ENCODE peak calls at places on chromosomes 5 and 9, in six cellular contexts. E is stomach; G is A673; H is tibial artery; U is CD8-positive, alpha-beta T cell; Z is pancreas. A is an unnamed sample.

GRCh38 chr5:145825751-145826180 is 9.4 kb downstream of the PRELID2 start:
- DNase-seq in E (no peak), G (peak; percentile 83), H (no peak), U (no peak), Z (no peak), A (no peak)

GRCh38 chr5:116415182-116415581 is 159.4 kb downstream of the SEMA6A start:
- DNase-seq in E (no peak), G (no peak), H (no peak), U (no peak), Z (no peak), A (no peak)

GRCh38 chr5:37448941-37449340 is 69.8 kb downstream of the WDR70 start:
- DNase-seq in E (no peak), G (no peak), H (no peak), U (no peak), Z (no peak), A (no peak)

GRCh38 chr9:477146-477545 is 262.5 kb downstream of the DOCK8 start:
- DNase-seq in E (no peak), G (no peak), H (no peak), U (no peak), Z (no peak), A (no peak)

GRCh38 chr5:180007582-180007981 is 64.0 kb downstream of the RNF130 start:
- DNase-seq in E (no peak), G (no peak), H (no peak), U (no peak), Z (no peak), A (no peak)

GRCh38 chr5:37838933-37839341 is 904 bp downstream of the GDNF start:
- DNase-seq in E (no peak), G (peak; percentile 31), H (no peak), U (no peak), Z (no peak), A (no peak)

GRCh38 chr5:127227881-127228280 is 62.7 kb upstream of the MEGF10 start:
- DNase-seq in E (no peak), G (no peak), H (no peak), U (no peak), Z (no peak), A (no peak)

GRCh38 chr5:32909207-32909606 is 198.1 kb downstream of the NPR3 start:
- DNase-seq in E (no peak), G (no peak), H (no peak), U (no peak), Z (no peak), A (peak; percentile 33)

GRCh38 chr5:98299435-98299834 is 474.0 kb upstream of the RGMB start:
- DNase-seq in E (no peak), G (no peak), H (no peak), U (no peak), Z (no peak), A (no peak)

GRCh38 chr5:32001284-32001683 is 172.8 kb downstream of the GOLPH3 start:
- DNase-seq in E (no peak), G (no peak), H (no peak), U (no peak), Z (no peak), A (no peak)

GRCh38 chr9:135976531-135976930 is 15.4 kb upstream of the UBAC1 start:
- DNase-seq in E (no peak), G (no peak), H (no peak), U (no peak), Z (no peak), A (no peak)

GRCh38 chr9:133996531-133997520 is 4.7 kb upstream of the VAV2 start:
- DNase-seq in E (no peak), G (no peak), H (no peak), U (no peak), Z (no peak), A (no peak)

GRCh38 chr5:106311230-106311629 is 1359.5 kb downstream of the EFNA5 start:
- DNase-seq in E (no peak), G (no peak), H (no peak), U (no peak), Z (no peak), A (no peak)

GRCh38 chr5:90379652-90380051 is 29.9 kb downstream of the CETN3 start:
- DNase-seq in E (no peak), G (no peak), H (no peak), U (no peak), Z (no peak), A (no peak)

GRCh38 chr9:120917989-120918630 is 8.5 kb downstream of the TRAF1 start:
- DNase-seq in E (no peak), G (no peak), H (no peak), U (no peak), Z (no peak), A (no peak)

GRCh38 chr9:74770508-74771261 is 117.0 kb downstream of the TRPM6 start:
- DNase-seq in E (peak; percentile 35), G (peak; percentile 63), H (no peak), U (peak; percentile 37), Z (peak; percentile 41), A (no peak)

DNA sequence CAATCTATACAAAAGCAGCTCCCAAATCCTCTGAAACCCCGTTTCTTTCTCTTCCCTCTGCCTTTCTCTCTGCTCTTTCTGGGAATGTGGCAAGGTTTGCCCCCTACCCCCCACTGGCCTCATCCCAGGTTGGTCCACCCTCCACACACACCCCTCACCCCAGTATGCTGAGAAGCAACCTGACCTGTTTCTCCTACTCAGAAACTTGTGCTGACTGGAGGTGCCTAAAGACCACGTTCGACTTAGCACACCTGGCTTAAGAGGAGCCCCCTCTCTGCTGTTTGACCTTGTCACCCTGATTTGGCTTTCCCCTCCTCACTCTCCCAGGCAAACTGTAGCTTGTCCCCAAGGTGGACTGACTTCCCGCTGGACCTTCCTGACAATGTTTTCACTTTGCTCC is 1.1 kb upstream of the SEPTIN8 start:
- DNase-seq in E (no peak), G (no peak), H (no peak), U (no peak), Z (no peak), A (no peak)
- H3K4me3 ChIP-seq in E (peak overlapping the region; percentile 83), G (no peak overlapping the region), H (peak overlapping the region; percentile 63), U (no peak overlapping the region), Z (peak overlapping the region; percentile 92), A (peak overlapping the region; percentile 74)

GRCh38 chr9:118643118-118643517 is 726.1 kb downstream of the BRINP1 start:
- DNase-seq in E (no peak), G (no peak), H (no peak), U (no peak), Z (peak; percentile 34), A (no peak)
- H3K4me3 ChIP-seq in E (no peak overlapping the region), G (no peak overlapping the region), H (no peak overlapping the region), U (no peak overlapping the region), Z (no peak overlapping the region), A (no peak overlapping the region)

DNA sequence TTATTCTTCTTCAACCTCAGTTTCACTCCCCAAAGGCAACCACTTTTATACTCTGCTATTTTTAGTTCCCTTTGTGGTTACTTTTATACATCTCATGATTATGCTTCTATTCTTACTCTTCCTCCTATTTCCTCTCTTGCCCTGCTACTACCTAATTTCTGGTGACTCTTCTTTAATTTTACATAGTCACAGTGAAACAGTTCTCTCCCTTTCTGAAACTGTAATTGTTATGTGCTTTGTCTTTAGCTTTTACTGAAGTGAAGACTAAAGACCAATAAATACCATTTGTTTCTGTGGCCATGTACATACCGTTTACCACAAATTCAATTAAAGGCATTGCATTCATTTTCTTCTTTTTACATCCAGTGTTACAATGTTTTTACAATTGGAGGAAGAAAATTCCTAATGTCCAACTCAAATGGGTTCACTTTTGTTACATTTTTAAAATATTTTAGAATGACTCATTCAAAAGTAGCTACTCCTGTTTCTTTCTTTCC is 410.6 kb downstream of the PSAT1 start:
- DNase-seq in E (no peak), G (no peak), H (no peak), U (no peak), Z (no peak), A (peak; percentile 97)
- H3K4me3 ChIP-seq in E (no peak overlapping the region), G (no peak overlapping the region), H (no peak overlapping the region), U (no peak overlapping the region), Z (no peak overlapping the region), A (no peak overlapping the region)

DNA sequence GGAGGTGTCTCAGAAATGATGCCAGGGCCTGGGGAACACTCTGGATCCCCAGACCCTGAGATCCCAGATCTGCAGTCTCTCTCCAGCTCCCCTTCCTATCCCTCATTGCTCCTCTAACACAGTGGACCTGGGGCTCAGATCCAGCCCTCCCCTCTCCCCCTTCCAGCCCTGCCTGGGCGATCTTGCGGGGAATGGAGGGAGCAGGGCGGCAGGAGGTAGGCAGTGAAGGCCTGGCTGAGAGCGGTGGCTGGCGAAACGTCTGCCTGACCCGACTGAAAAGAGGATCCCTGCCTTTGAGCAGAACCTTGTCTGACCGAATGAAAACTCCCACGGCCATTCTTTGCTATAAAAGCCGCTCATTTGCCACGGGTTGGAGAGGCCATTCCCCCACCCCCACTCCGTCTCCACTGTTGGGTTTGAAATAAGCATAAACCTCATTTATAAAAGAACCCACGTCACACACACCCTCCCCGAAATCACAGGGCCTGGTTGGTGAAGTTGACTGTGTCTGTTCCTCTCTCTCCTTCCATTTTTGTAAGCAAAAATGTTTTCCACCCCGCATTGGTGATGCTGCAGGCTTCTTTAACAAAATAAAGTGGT is 8.8 kb downstream of the MSX2 start:
- DNase-seq in E (no peak), G (no peak), H (no peak), U (no peak), Z (no peak), A (no peak)
- H3K4me3 ChIP-seq in E (no peak overlapping the region), G (no peak overlapping the region), H (no peak overlapping the region), U (no peak overlapping the region), Z (no peak overlapping the region), A (no peak overlapping the region)

GRCh38 chr5:178359738-178360137 is 127.1 kb upstream of the PHYKPL start:
- DNase-seq in E (no peak), G (no peak), H (no peak), U (no peak), Z (no peak), A (no peak)

GRCh38 chr5:178355662-178356061 is 123.1 kb upstream of the PHYKPL start:
- DNase-seq in E (no peak), G (no peak), H (no peak), U (no peak), Z (no peak), A (no peak)

GRCh38 chr5:178357678-178358077 is 125.1 kb upstream of the PHYKPL start:
- DNase-seq in E (no peak), G (no peak), H (no peak), U (no peak), Z (no peak), A (no peak)

GRCh38 chr5:178356459-178356872 is 123.9 kb upstream of the PHYKPL start:
- DNase-seq in E (peak; percentile 49), G (no peak), H (no peak), U (no peak), Z (no peak), A (no peak)

DNA sequence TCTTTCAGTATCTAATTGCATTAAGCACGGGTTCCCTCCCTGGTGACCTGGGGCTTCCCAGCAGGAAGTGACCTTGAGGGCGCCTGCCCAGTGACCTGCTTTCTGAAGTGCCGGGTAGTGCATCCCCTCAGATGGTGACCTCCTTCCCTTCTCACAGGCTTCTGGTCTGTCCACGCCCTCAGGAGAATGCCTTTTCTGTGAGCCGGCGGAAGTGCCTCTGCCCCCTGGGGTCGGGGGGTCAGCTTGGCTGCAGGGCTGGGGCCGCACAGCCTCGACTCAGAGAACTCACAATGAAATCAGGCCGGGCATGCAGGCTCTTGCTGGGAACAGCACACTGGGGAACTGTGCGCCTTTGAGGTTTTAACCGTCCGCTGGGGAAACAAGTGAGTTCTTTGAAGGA is 124.5 kb upstream of the PHYKPL start:
- DNase-seq in E (no peak), G (no peak), H (no peak), U (no peak), Z (no peak), A (no peak)
- H3K4me3 ChIP-seq in E (no peak overlapping the region), G (no peak overlapping the region), H (no peak overlapping the region), U (no peak overlapping the region), Z (no peak overlapping the region), A (no peak overlapping the region)

A was measured in BJ.